ENCODE peak calls at places on chromosomes 3 and 15, in five cellular contexts. One of them, this sample, is unnamed.

GRCh38 chr15:39025331-39025730 is 460.7 kb upstream of the RASGRP1 start:
- DNase-seq in IMR-90: peak; percentile 25
- DNase-seq in GM12878: no peak
- DNase-seq in tibial nerve: no peak
- DNase-seq in ovary: no peak
- DNase-seq in this sample: no peak

GRCh38 chr15:61016087-61016486 is 213.0 kb downstream of the RORA start:
- DNase-seq in IMR-90: no peak
- DNase-seq in GM12878: no peak
- DNase-seq in tibial nerve: no peak
- DNase-seq in ovary: no peak
- DNase-seq in this sample: no peak

GRCh38 chr3:4425707-4426106 is 41.4 kb downstream of the SUMF1 start:
- DNase-seq in IMR-90: peak; percentile 22
- DNase-seq in GM12878: no peak
- DNase-seq in tibial nerve: no peak
- DNase-seq in ovary: no peak
- DNase-seq in this sample: no peak

GRCh38 chr3:133237380-133237779 is 162.5 kb upstream of the BFSP2 start:
- DNase-seq in IMR-90: no peak
- DNase-seq in GM12878: no peak
- DNase-seq in tibial nerve: no peak
- DNase-seq in ovary: no peak
- DNase-seq in this sample: no peak

GRCh38 chr3:15955968-15956367 is 158.2 kb upstream of the ANKRD28 start:
- DNase-seq in IMR-90: peak; percentile 38
- DNase-seq in GM12878: no peak
- DNase-seq in tibial nerve: no peak
- DNase-seq in ovary: no peak
- DNase-seq in this sample: no peak

GRCh38 chr3:114803042-114803695 is 343.9 kb downstream of the ZBTB20 start:
- DNase-seq in IMR-90: no peak
- DNase-seq in GM12878: no peak
- DNase-seq in tibial nerve: no peak
- DNase-seq in ovary: no peak
- DNase-seq in this sample: no peak

GRCh38 chr3:186142556-186142955 is 33.7 kb upstream of the ETV5 start:
- DNase-seq in IMR-90: no peak
- DNase-seq in GM12878: no peak
- DNase-seq in tibial nerve: no peak
- DNase-seq in ovary: no peak
- DNase-seq in this sample: no peak

GRCh38 chr3:197171481-197172067 is 126.8 kb downstream of the DLG1 start:
- DNase-seq in IMR-90: peak; percentile 47
- DNase-seq in GM12878: no peak
- DNase-seq in tibial nerve: no peak
- DNase-seq in ovary: no peak
- DNase-seq in this sample: no peak

GRCh38 chr3:24342275-24342674 is 152.4 kb downstream of the THRB start:
- DNase-seq in IMR-90: no peak
- DNase-seq in GM12878: no peak
- DNase-seq in tibial nerve: no peak
- DNase-seq in ovary: no peak
- DNase-seq in this sample: no peak

GRCh38 chr3:81592101-81592500 is 169.3 kb downstream of the GBE1 start:
- DNase-seq in IMR-90: peak; percentile 70
- DNase-seq in GM12878: no peak
- DNase-seq in tibial nerve: no peak
- DNase-seq in ovary: no peak
- DNase-seq in this sample: no peak

GRCh38 chr15:96583671-96584070 is 253.2 kb downstream of the NR2F2 start:
- DNase-seq in IMR-90: no peak
- DNase-seq in GM12878: no peak
- DNase-seq in tibial nerve: no peak
- DNase-seq in ovary: no peak
- DNase-seq in this sample: no peak

GRCh38 chr15:59191855-59192237 is 14.8 kb upstream of the LDHAL6B start:
- DNase-seq in IMR-90: peak; percentile 96
- DNase-seq in GM12878: no peak
- DNase-seq in tibial nerve: no peak
- DNase-seq in ovary: no peak
- DNase-seq in this sample: no peak

GRCh38 chr15:98904466-98905048 is 103.0 kb downstream of the PGPEP1L start:
- DNase-seq in IMR-90: peak; percentile 75
- DNase-seq in GM12878: no peak
- DNase-seq in tibial nerve: no peak
- DNase-seq in ovary: no peak
- DNase-seq in this sample: no peak

GRCh38 chr3:51941447-51941797 is 282 bp downstream of the RRP9 start:
- DNase-seq in IMR-90: no peak
- DNase-seq in GM12878: no peak
- DNase-seq in tibial nerve: no peak
- DNase-seq in ovary: no peak
- DNase-seq in this sample: no peak

GRCh38 chr3:51943451-51944391 is 1.6 kb downstream of the PARP3 start:
- DNase-seq in IMR-90: no peak
- DNase-seq in GM12878: no peak
- DNase-seq in tibial nerve: no peak
- DNase-seq in ovary: peak; percentile 26
- DNase-seq in this sample: peak; percentile 77

GRCh38 chr3:51940648-51941421 is 869 bp downstream of the RRP9 start:
- DNase-seq in IMR-90: no peak
- DNase-seq in GM12878: no peak
- DNase-seq in tibial nerve: no peak
- DNase-seq in ovary: no peak
- DNase-seq in this sample: peak; percentile 55

GRCh38 chr3:51942603-51943450 is 664 bp downstream of the PARP3 start:
- DNase-seq in IMR-90: peak; percentile 52
- DNase-seq in GM12878: peak; percentile 23
- DNase-seq in tibial nerve: no peak
- DNase-seq in ovary: peak; percentile 58
- DNase-seq in this sample: peak; percentile 89

DNA sequence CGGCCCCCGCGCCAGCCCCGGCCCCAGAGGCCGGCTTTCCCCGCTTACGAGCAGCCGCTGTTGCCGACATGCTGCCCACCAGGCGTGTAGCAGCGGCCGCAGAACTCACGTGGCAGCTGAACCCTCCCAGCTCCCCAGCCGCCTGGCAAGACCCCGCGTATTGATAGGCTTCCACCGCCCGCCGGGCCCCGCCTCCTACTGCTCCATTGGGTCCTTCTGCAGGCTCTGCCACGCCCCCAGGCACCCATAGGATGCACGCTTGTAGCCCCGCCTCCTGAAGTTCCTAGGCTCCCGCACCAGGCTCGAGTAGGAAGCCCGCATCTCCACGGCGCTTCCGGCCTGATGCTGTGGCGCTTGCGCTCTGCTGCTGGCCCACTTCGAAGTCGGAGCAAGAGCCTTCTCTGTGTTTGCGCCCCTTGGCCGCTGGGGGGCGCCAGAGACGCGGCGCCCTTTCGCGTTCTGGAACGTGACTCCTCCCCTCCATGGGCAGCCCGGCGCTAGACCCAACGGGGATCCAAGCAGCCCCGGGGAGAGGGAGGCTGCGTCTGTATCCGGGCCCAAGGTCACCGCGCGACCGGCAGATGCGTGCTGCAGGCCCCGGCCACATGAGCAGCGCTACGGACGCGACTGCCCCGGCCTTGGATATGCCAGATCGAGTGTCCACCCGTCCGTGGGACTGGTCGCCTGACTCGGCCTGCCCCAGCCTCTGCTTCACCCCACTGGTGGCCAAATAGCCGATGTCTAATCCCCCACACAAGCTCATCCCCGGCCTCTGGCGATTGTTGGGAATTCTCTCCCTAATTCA is at the start of the genes PARP3 and RRP9:
- DNase-seq in IMR-90: peak; percentile 100
- DNase-seq in GM12878: peak; percentile 99
- DNase-seq in tibial nerve: peak; percentile 100
- DNase-seq in ovary: peak; percentile 100
- DNase-seq in this sample: peak; percentile 100
- TF ChIP-seq POLR2A in IMR-90: peak; percentile 51
- TF ChIP-seq POLR2A in GM12878: peak; percentile 91
- TF ChIP-seq POLR2A in tibial nerve: no peak
- TF ChIP-seq POLR2A in ovary: peak; percentile 33
- TF ChIP-seq POLR2A in this sample: no peak

DNA sequence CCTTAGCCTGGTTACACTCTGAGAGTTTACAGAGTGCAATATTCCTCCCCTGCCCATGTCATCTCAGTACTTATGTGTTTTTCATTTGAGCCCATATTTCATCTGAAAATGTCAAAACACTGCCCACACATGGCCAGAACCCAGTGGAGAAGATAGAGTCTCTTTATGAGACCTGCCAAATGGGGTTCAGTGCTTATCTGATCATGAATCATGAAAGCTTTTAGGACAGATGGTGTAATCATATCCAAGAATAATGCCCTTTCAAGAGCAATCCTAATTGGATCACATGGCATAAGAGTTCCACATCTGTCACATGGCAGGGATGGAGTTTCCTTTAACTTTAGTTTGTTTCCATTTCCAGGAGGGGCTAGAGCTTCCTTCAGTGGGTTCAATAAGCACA is 77.2 kb upstream of the AGBL1 start:
- DNase-seq in IMR-90: no peak
- DNase-seq in GM12878: no peak
- DNase-seq in tibial nerve: no peak
- DNase-seq in ovary: no peak
- DNase-seq in this sample: no peak
- TF ChIP-seq CTCF in IMR-90: no peak
- TF ChIP-seq CTCF in GM12878: no peak
- TF ChIP-seq CTCF in tibial nerve: no peak
- TF ChIP-seq CTCF in ovary: no peak
- TF ChIP-seq CTCF in this sample: no peak

DNA sequence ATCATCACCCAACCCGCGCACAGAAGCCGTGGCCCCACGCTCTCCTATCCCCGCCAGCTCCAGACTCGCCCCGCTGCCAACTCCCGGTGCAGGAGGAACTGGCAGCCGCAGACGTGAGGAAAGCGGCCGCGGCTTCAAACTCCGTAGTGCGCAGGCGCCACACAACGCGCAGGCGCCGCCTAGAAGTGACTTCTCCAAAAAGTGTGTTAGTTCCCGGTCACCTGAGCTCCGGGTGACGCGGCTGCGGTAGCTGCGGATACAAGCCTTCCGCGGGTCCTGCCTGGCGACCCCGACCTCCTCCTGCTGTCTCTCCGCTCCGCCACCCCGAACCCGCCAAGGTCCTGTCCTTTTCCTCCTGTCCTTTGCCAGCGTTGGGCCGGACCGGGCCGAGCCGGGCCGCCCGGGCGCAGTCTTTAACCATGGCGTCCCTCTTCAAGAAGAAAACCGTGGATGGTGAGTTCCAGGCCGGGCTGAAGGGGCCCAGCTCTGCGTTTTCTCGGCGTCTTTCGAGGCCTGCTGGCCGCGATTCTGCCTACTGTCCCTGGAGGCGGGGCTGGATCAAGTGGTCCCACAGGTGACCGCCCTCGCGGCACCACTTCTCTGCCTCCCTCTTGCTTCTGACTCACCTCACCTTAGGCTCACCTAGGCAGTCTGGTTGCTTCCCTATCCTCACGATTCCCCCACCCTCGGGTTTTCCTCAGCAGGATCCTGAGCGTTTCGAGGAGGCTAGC is at the start of gene CHMP2B:
- DNase-seq in IMR-90: peak; percentile 89
- DNase-seq in GM12878: peak; percentile 51
- DNase-seq in tibial nerve: peak; percentile 83
- DNase-seq in ovary: peak; percentile 95
- DNase-seq in this sample: peak; percentile 99
- H3K27ac ChIP-seq in IMR-90: peak within 1 kb of the TSS; percentile 64
- H3K27ac ChIP-seq in GM12878: peak within 1 kb of the TSS; percentile 82
- H3K27ac ChIP-seq in tibial nerve: peak within 1 kb of the TSS; percentile 93
- H3K27ac ChIP-seq in ovary: peak within 1 kb of the TSS; percentile 93
- H3K27ac ChIP-seq in this sample: peak within 1 kb of the TSS; percentile 89

DNA sequence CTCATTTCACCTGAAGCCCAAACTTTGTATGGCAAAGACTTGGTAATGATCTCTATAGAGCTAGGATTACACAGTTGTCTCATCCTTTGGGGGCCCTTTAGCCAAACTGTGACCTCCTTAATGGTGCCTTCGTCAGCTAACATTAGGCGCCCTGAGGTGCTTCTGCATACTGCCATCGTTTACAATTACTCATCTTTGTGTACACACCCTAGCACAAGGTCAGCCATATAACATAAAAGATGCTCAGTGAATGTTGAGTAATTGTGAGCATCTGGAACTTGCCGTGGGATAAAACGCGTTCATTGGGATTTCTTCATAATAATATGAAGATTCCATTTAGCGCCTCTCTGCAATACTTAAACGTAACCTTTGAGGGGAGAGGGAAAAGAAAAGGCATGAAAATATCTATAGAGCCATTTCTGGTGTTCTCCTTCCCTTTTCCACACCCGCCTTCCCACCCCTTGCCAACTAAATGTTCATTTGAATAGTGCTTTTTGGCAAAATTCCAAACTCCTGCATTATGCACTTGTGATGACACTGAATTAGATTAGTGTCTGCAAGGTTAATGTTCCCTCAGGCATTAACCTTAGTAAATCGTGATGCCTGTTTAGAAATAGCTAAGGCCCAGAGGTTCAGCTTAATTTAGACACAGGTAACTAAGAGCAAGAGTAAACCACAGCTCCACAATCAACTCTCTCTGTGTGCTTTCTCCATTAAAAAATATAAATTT is 990 bp upstream of the ZNF148 start:
- DNase-seq in IMR-90: peak; percentile 62
- DNase-seq in GM12878: no peak
- DNase-seq in tibial nerve: no peak
- DNase-seq in ovary: no peak
- DNase-seq in this sample: no peak
- TF ChIP-seq POLR2A in IMR-90: no peak
- TF ChIP-seq POLR2A in GM12878: no peak
- TF ChIP-seq POLR2A in tibial nerve: no peak
- TF ChIP-seq POLR2A in ovary: no peak
- TF ChIP-seq POLR2A in this sample: no peak

DNA sequence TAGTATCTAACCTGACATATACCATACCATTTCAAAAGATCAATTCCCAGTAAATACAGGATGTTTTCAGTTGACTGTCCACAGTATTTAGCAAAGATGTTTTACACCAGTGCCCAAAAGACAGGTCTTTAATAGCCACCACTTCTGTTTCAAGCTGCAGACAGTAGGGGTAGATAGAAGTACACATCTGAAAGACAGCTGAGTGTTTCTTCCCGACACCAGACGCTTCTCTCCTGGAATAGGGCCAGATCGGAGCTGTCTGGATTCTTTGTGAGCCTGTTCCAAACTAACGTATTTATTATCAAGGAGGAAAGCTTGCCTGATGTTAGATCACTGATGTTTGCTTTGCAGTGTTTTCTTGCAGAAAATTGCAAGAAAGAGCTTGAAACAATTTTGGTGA is 136.1 kb upstream of the RBMS3 start:
- DNase-seq in IMR-90: peak; percentile 65
- DNase-seq in GM12878: no peak
- DNase-seq in tibial nerve: no peak
- DNase-seq in ovary: peak; percentile 18
- DNase-seq in this sample: no peak
- TF ChIP-seq CTCF in IMR-90: peak; percentile 43
- TF ChIP-seq CTCF in GM12878: no peak
- TF ChIP-seq CTCF in tibial nerve: no peak
- TF ChIP-seq CTCF in ovary: no peak
- TF ChIP-seq CTCF in this sample: no peak